ENCODE peak calls at places on chromosome 18, in four cellular contexts. P, G, V and L are unnamed samples.

GRCh38 chr18:13680612-13681011 is 45.7 kb downstream of the FAM210A start:
- DNase-seq in P (no peak), G (no peak), V (no peak), L (no peak)

GRCh38 chr18:22711381-22711717 is 221.8 kb upstream of the RBBP8 start:
- DNase-seq in P (no peak), G (no peak), V (no peak), L (no peak)

GRCh38 chr18:35581555-35582309 is at the start of gene GALNT1:
- DNase-seq in P (no peak), G (no peak), V (no peak), L (no peak)

GRCh38 chr18:14943967-14944636 is 196.1 kb downstream of the ANKRD30B start:
- DNase-seq in P (no peak), G (no peak), V (no peak), L (peak; percentile 69)

GRCh38 chr18:3360211-3360610 is 89.8 kb upstream of the TGIF1 start:
- DNase-seq in P (no peak), G (no peak), V (no peak), L (no peak)

GRCh38 chr18:3661989-3662388 is 212.0 kb downstream of the TGIF1 start:
- DNase-seq in P (no peak), G (no peak), V (no peak), L (no peak)

GRCh38 chr18:6413554-6414117 is 1.1 kb downstream of the L3MBTL4 start:
- DNase-seq in P (no peak), G (no peak), V (peak; percentile 35), L (no peak)

GRCh38 chr18:3454365-3455089 is 4.6 kb downstream of the TGIF1 start:
- DNase-seq in P (no peak), G (no peak), V (no peak), L (no peak)

GRCh38 chr18:22286576-22286975 is 117.2 kb downstream of the GATA6 start:
- DNase-seq in P (no peak), G (no peak), V (peak; percentile 75), L (no peak)

GRCh38 chr18:36622610-36623009 is 206.2 kb downstream of the TPGS2 start:
- DNase-seq in P (no peak), G (no peak), V (no peak), L (no peak)

GRCh38 chr18:24022141-24022540 is 7.6 kb downstream of the TTC39C start:
- DNase-seq in P (no peak), G (no peak), V (no peak), L (no peak)

GRCh38 chr18:8030201-8030600 is 463.1 kb downstream of the PTPRM start:
- DNase-seq in P (no peak), G (no peak), V (no peak), L (no peak)

GRCh38 chr18:27073404-27073830 is 111.7 kb downstream of the CHST9 start:
- DNase-seq in P (no peak), G (no peak), V (no peak), L (no peak)

GRCh38 chr18:46915800-46916550 is 1.3 kb downstream of the PIAS2 start:
- DNase-seq in P (no peak), G (no peak), V (no peak), L (no peak)

GRCh38 chr18:8701546-8702118 is 3.7 kb upstream of the MTCL1 start:
- DNase-seq in P (peak; percentile 65), G (no peak), V (no peak), L (no peak)

GRCh38 chr18:61248589-61248988 is 84.6 kb upstream of the CDH20 start:
- DNase-seq in P (no peak), G (no peak), V (no peak), L (no peak)

GRCh38 chr18:78396077-78396476 is 583.5 kb upstream of the SALL3 start:
- DNase-seq in P (no peak), G (no peak), V (no peak), L (peak; percentile 67)

GRCh38 chr18:40676676-40677075 is 1278.4 kb upstream of the PIK3C3 start:
- DNase-seq in P (no peak), G (no peak), V (no peak), L (no peak)

GRCh38 chr18:59837586-59837985 is 62.2 kb upstream of the PMAIP1 start:
- DNase-seq in P (no peak), G (no peak), V (peak; percentile 39), L (no peak)

GRCh38 chr18:48455555-48456478 is 46.6 kb upstream of the ZBTB7C start:
- DNase-seq in P (no peak), G (no peak), V (no peak), L (no peak)

GRCh38 chr18:32461704-32462272 is 8.9 kb downstream of the GAREM1 start:
- DNase-seq in P (no peak), G (no peak), V (no peak), L (no peak)

GRCh38 chr18:43534511-43534910 is 257.2 kb upstream of the SYT4 start:
- DNase-seq in P (no peak), G (no peak), V (no peak), L (no peak)

GRCh38 chr18:64566461-64566860 is 417.6 kb upstream of the LINC00305 start:
- DNase-seq in P (no peak), G (no peak), V (no peak), L (no peak)

GRCh38 chr18:67385455-67385854 is 131.1 kb downstream of the DSEL start:
- DNase-seq in P (no peak), G (no peak), V (no peak), L (no peak)

GRCh38 chr18:67380867-67381266 is 135.7 kb downstream of the DSEL start:
- DNase-seq in P (no peak), G (no peak), V (no peak), L (no peak)

GRCh38 chr18:67381608-67382150 is 134.8 kb downstream of the DSEL start:
- DNase-seq in P (no peak), G (no peak), V (no peak), L (no peak)

DNA sequence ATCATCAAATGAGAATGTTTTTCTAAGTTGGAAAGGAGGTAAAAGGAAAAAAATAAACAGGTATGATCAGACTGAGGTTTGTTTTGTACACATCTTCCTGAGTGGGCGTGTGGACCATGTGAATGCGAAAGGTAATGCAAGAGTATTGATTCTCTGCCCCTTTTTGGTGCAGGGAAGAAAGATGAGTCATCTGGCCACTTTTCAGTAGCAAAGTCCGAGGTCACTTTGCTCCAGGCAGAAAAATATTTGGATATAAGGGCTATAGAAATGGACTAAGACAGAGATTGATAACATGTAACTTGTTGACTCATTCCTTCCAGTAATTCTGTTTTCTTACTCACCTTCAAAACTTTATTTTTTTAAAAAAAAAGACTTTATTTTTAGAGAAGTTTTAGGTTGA is 130.5 kb downstream of the DSEL start:
- DNase-seq in P (no peak), G (no peak), V (no peak), L (no peak)
- TF ChIP-seq EP300 in P (no peak), G (no peak), V (no peak), L (no peak)

GRCh38 chr18:79684283-79684631 is 4.7 kb downstream of the CTDP1 start:
- DNase-seq in P (no peak), G (no peak), V (no peak), L (no peak)

GRCh38 chr18:79682896-79683625 is 3.5 kb downstream of the CTDP1 start:
- DNase-seq in P (no peak), G (no peak), V (no peak), L (no peak)

GRCh38 chr18:79682481-79682880 is 2.9 kb downstream of the CTDP1 start:
- DNase-seq in P (no peak), G (no peak), V (no peak), L (no peak)

GRCh38 chr18:79684787-79685186 is 5.2 kb downstream of the CTDP1 start:
- DNase-seq in P (no peak), G (no peak), V (no peak), L (no peak)

DNA sequence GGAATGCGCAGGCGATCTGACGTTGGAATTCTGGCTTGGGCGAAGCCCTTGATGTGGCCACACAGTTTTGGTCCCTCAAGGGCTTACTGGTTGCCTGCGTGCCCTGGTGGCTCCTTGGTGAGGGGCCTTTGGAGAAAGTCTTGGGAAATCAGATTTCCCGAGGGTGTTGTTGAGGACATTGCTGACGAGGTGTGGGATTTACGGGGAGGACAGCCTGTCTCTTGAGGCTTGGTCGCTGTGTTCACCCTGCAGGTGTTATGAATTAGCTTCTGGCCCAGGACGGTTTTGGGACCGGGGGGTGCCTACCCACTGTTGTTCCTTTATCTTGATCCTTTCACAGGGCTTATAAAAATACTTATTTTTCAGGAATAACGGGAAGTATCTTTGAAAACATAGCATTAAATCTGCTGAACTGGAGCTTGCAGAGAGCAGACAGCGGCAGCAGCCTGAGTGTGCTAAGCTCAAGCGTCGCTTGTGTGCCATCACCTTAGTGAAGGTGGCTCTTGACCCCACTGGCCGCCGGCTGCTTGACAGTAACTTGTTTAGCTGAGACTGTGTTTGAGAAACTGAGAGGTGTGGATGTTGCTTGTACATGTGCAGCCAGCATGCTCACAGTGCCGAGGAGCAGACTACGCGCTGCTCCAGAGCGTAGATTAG is 4.2 kb downstream of the CTDP1 start:
- DNase-seq in P (no peak), G (no peak), V (no peak), L (no peak)
- H3K4me1 ChIP-seq in P (no peaks in the 10 kb centered on the region), G (peaks cover 12% of the 10 kb centered on the region), V (peaks cover 42% of the 10 kb centered on the region), L (peaks cover 30% of the 10 kb centered on the region)

GRCh38 chr18:76489081-76489480 is 6.0 kb downstream of the ZNF516 start:
- DNase-seq in P (no peak), G (no peak), V (no peak), L (no peak)

GRCh38 chr18:76490040-76490439 is 5.0 kb downstream of the ZNF516 start:
- DNase-seq in P (no peak), G (no peak), V (no peak), L (no peak)

GRCh38 chr18:76491801-76492668 is 3.0 kb downstream of the ZNF516 start:
- DNase-seq in P (peak; percentile 77), G (peak; percentile 31), V (peak; percentile 43), L (no peak)

GRCh38 chr18:76491436-76491800 is 3.6 kb downstream of the ZNF516 start:
- DNase-seq in P (peak; percentile 88), G (peak; percentile 61), V (peak; percentile 80), L (peak; percentile 81)

GRCh38 chr18:76490701-76491171 is 4.3 kb downstream of the ZNF516 start:
- DNase-seq in P (peak; percentile 81), G (no peak), V (peak; percentile 76), L (peak; percentile 81)
- TF ChIP-seq POLR2A in P (no peak), G (peak; percentile 26), V (no peak), L (no peak)

GRCh38 chr18:57095884-57096283 is 51.0 kb upstream of the BOD1L2 start:
- DNase-seq in P (no peak), G (no peak), V (no peak), L (no peak)
- TF ChIP-seq EP300 in P (no peak), G (no peak), V (no peak), L (no peak)